ENCODE peak calls at places on chromosome 14, in eight cellular contexts. One of them, this sample, is unnamed.

GRCh38 chr14:80615831-80616230 is 325.7 kb downstream of the CEP128 start:
- DNase-seq in fibroblast of lung: no peak
- DNase-seq in dorsolateral prefrontal cortex: no peak
- DNase-seq in right atrium auricular region: no peak
- DNase-seq in neural progenitor cell: no peak
- DNase-seq in brain microvascular endothelial cell: no peak
- DNase-seq in ascending aorta: no peak
- DNase-seq in GM23338: no peak
- DNase-seq in this sample: no peak

GRCh38 chr14:93010118-93010475 is 87.1 kb downstream of the CHGA start:
- DNase-seq in brain microvascular endothelial cell: no peak
- DNase-seq in GM23338: no peak
- DNase-seq in ascending aorta: no peak
- DNase-seq in neural progenitor cell: no peak
- DNase-seq in fibroblast of lung: no peak
- DNase-seq in dorsolateral prefrontal cortex: no peak
- DNase-seq in right atrium auricular region: no peak
- DNase-seq in this sample: no peak

GRCh38 chr14:66652736-66653135 is 144.8 kb downstream of the GPHN start:
- DNase-seq in neural progenitor cell: peak; percentile 42
- DNase-seq in fibroblast of lung: no peak
- DNase-seq in ascending aorta: no peak
- DNase-seq in GM23338: peak; percentile 50
- DNase-seq in right atrium auricular region: no peak
- DNase-seq in brain microvascular endothelial cell: no peak
- DNase-seq in dorsolateral prefrontal cortex: no peak
- DNase-seq in this sample: no peak

GRCh38 chr14:44914849-44915248 is 46.9 kb downstream of the KLHL28 start:
- DNase-seq in neural progenitor cell: peak; percentile 32
- DNase-seq in dorsolateral prefrontal cortex: no peak
- DNase-seq in ascending aorta: no peak
- DNase-seq in right atrium auricular region: no peak
- DNase-seq in brain microvascular endothelial cell: no peak
- DNase-seq in fibroblast of lung: peak; percentile 38
- DNase-seq in GM23338: peak; percentile 64
- DNase-seq in this sample: peak; percentile 33

GRCh38 chr14:60724080-60724618 is at the start of gene SIX4:
- DNase-seq in brain microvascular endothelial cell: peak; percentile 84
- DNase-seq in dorsolateral prefrontal cortex: peak; percentile 38
- DNase-seq in GM23338: peak; percentile 94
- DNase-seq in right atrium auricular region: peak; percentile 69
- DNase-seq in neural progenitor cell: peak; percentile 92
- DNase-seq in fibroblast of lung: peak; percentile 86
- DNase-seq in ascending aorta: peak; percentile 16
- DNase-seq in this sample: peak; percentile 81

GRCh38 chr14:56751471-56751870 is 58.8 kb downstream of the OTX2 start:
- DNase-seq in brain microvascular endothelial cell: no peak
- DNase-seq in dorsolateral prefrontal cortex: no peak
- DNase-seq in fibroblast of lung: no peak
- DNase-seq in GM23338: peak; percentile 63
- DNase-seq in right atrium auricular region: no peak
- DNase-seq in ascending aorta: no peak
- DNase-seq in neural progenitor cell: peak; percentile 53
- DNase-seq in this sample: no peak

GRCh38 chr14:73913256-73913655 is 26.6 kb downstream of the ZNF410 start:
- DNase-seq in brain microvascular endothelial cell: peak; percentile 43
- DNase-seq in GM23338: no peak
- DNase-seq in dorsolateral prefrontal cortex: no peak
- DNase-seq in ascending aorta: no peak
- DNase-seq in right atrium auricular region: no peak
- DNase-seq in neural progenitor cell: no peak
- DNase-seq in fibroblast of lung: peak; percentile 81
- DNase-seq in this sample: no peak

GRCh38 chr14:76138119-76138757 is 13.5 kb upstream of the GPATCH2L start:
- DNase-seq in brain microvascular endothelial cell: no peak
- DNase-seq in ascending aorta: no peak
- DNase-seq in fibroblast of lung: no peak
- DNase-seq in GM23338: no peak
- DNase-seq in dorsolateral prefrontal cortex: no peak
- DNase-seq in right atrium auricular region: no peak
- DNase-seq in neural progenitor cell: peak; percentile 51
- DNase-seq in this sample: no peak

GRCh38 chr14:27411021-27411420 is 813.2 kb upstream of the NOVA1 start:
- DNase-seq in dorsolateral prefrontal cortex: no peak
- DNase-seq in fibroblast of lung: peak; percentile 61
- DNase-seq in ascending aorta: no peak
- DNase-seq in brain microvascular endothelial cell: no peak
- DNase-seq in right atrium auricular region: no peak
- DNase-seq in neural progenitor cell: no peak
- DNase-seq in GM23338: no peak
- DNase-seq in this sample: no peak

GRCh38 chr14:52002542-52002941 is 13.2 kb downstream of the RTRAF start:
- DNase-seq in right atrium auricular region: no peak
- DNase-seq in GM23338: peak; percentile 24
- DNase-seq in brain microvascular endothelial cell: no peak
- DNase-seq in dorsolateral prefrontal cortex: no peak
- DNase-seq in neural progenitor cell: peak; percentile 30
- DNase-seq in ascending aorta: no peak
- DNase-seq in fibroblast of lung: no peak
- DNase-seq in this sample: no peak

GRCh38 chr14:91369628-91370445 is 47.8 kb downstream of the CCDC88C start:
- DNase-seq in right atrium auricular region: no peak
- DNase-seq in GM23338: no peak
- DNase-seq in brain microvascular endothelial cell: no peak
- DNase-seq in dorsolateral prefrontal cortex: no peak
- DNase-seq in fibroblast of lung: no peak
- DNase-seq in neural progenitor cell: no peak
- DNase-seq in ascending aorta: no peak
- DNase-seq in this sample: peak; percentile 55

GRCh38 chr14:77105118-77105517 is 7.1 kb downstream of the CIPC start:
- DNase-seq in dorsolateral prefrontal cortex: no peak
- DNase-seq in brain microvascular endothelial cell: no peak
- DNase-seq in ascending aorta: no peak
- DNase-seq in neural progenitor cell: peak; percentile 52
- DNase-seq in right atrium auricular region: no peak
- DNase-seq in GM23338: peak; percentile 56
- DNase-seq in fibroblast of lung: no peak
- DNase-seq in this sample: no peak

GRCh38 chr14:95313246-95313645 is 6.5 kb downstream of the CLMN start:
- DNase-seq in right atrium auricular region: no peak
- DNase-seq in ascending aorta: no peak
- DNase-seq in dorsolateral prefrontal cortex: no peak
- DNase-seq in GM23338: no peak
- DNase-seq in brain microvascular endothelial cell: no peak
- DNase-seq in fibroblast of lung: no peak
- DNase-seq in neural progenitor cell: no peak
- DNase-seq in this sample: no peak

GRCh38 chr14:38197001-38197760 is 10.5 kb upstream of the SSTR1 start:
- DNase-seq in brain microvascular endothelial cell: no peak
- DNase-seq in GM23338: peak; percentile 23
- DNase-seq in dorsolateral prefrontal cortex: no peak
- DNase-seq in fibroblast of lung: peak; percentile 7
- DNase-seq in right atrium auricular region: no peak
- DNase-seq in ascending aorta: no peak
- DNase-seq in neural progenitor cell: no peak
- DNase-seq in this sample: no peak

GRCh38 chr14:59362533-59362932 is 102.6 kb downstream of the GPR135 start:
- DNase-seq in fibroblast of lung: peak; percentile 78
- DNase-seq in neural progenitor cell: no peak
- DNase-seq in GM23338: no peak
- DNase-seq in right atrium auricular region: no peak
- DNase-seq in dorsolateral prefrontal cortex: no peak
- DNase-seq in ascending aorta: no peak
- DNase-seq in brain microvascular endothelial cell: peak; percentile 60
- DNase-seq in this sample: peak; percentile 54

GRCh38 chr14:71403673-71404072 is 496.4 kb downstream of the PCNX1 start:
- DNase-seq in GM23338: peak; percentile 38
- DNase-seq in fibroblast of lung: peak; percentile 49
- DNase-seq in brain microvascular endothelial cell: peak; percentile 19
- DNase-seq in ascending aorta: no peak
- DNase-seq in right atrium auricular region: no peak
- DNase-seq in neural progenitor cell: no peak
- DNase-seq in dorsolateral prefrontal cortex: no peak
- DNase-seq in this sample: no peak

GRCh38 chr14:47917344-47917954 is 242.0 kb upstream of the MDGA2 start:
- DNase-seq in GM23338: peak; percentile 77
- DNase-seq in ascending aorta: no peak
- DNase-seq in fibroblast of lung: peak; percentile 25
- DNase-seq in right atrium auricular region: no peak
- DNase-seq in neural progenitor cell: peak; percentile 34
- DNase-seq in dorsolateral prefrontal cortex: no peak
- DNase-seq in brain microvascular endothelial cell: peak; percentile 20
- DNase-seq in this sample: peak; percentile 6

GRCh38 chr14:72780771-72781170 is 113.1 kb downstream of the DPF3 start:
- DNase-seq in fibroblast of lung: peak; percentile 84
- DNase-seq in GM23338: no peak
- DNase-seq in ascending aorta: no peak
- DNase-seq in brain microvascular endothelial cell: peak; percentile 53
- DNase-seq in right atrium auricular region: peak; percentile 23
- DNase-seq in dorsolateral prefrontal cortex: no peak
- DNase-seq in neural progenitor cell: no peak
- DNase-seq in this sample: no peak

GRCh38 chr14:28901631-28902030 is 135.0 kb downstream of the FOXG1 start:
- DNase-seq in ascending aorta: no peak
- DNase-seq in neural progenitor cell: no peak
- DNase-seq in right atrium auricular region: no peak
- DNase-seq in brain microvascular endothelial cell: no peak
- DNase-seq in GM23338: peak; percentile 22
- DNase-seq in dorsolateral prefrontal cortex: no peak
- DNase-seq in fibroblast of lung: no peak
- DNase-seq in this sample: no peak

GRCh38 chr14:49550284-49551184 is 35.6 kb downstream of the RPS29 start:
- DNase-seq in fibroblast of lung: peak; percentile 20
- DNase-seq in brain microvascular endothelial cell: no peak
- DNase-seq in right atrium auricular region: no peak
- DNase-seq in GM23338: peak; percentile 59
- DNase-seq in ascending aorta: no peak
- DNase-seq in dorsolateral prefrontal cortex: no peak
- DNase-seq in neural progenitor cell: peak; percentile 20
- DNase-seq in this sample: peak; percentile 37

GRCh38 chr14:90277581-90278198 is 21.3 kb downstream of the PSMC1 start:
- DNase-seq in brain microvascular endothelial cell: no peak
- DNase-seq in dorsolateral prefrontal cortex: no peak
- DNase-seq in right atrium auricular region: no peak
- DNase-seq in neural progenitor cell: no peak
- DNase-seq in ascending aorta: no peak
- DNase-seq in fibroblast of lung: no peak
- DNase-seq in GM23338: no peak
- DNase-seq in this sample: no peak

DNA sequence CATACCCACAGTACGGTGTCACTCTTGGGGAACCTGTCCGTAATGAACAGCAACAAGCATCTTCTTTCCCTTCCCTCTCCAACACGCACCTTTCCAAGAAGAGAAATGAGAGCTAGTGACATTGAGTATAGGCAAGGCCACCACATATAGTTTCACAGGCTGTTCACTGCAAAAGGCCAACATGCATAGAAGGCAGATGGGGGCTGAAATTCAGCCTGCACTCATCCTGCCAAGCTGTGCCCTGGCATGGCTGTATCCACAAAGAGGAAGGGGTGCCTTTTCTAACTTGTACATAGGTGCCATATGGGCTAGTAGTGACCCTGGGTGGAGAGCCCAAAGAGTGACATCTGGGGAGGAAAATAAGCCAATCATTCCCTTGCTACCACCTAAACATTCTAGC is 169.6 kb downstream of the ZFP36L1 start:
- DNase-seq in neural progenitor cell: no peak
- DNase-seq in right atrium auricular region: no peak
- DNase-seq in GM23338: no peak
- DNase-seq in dorsolateral prefrontal cortex: no peak
- DNase-seq in fibroblast of lung: no peak
- DNase-seq in brain microvascular endothelial cell: no peak
- DNase-seq in ascending aorta: no peak
- DNase-seq in this sample: no peak
- H3K27me3 ChIP-seq in neural progenitor cell: no peaks in the 10 kb centered on the region
- H3K27me3 ChIP-seq in right atrium auricular region: no peaks in the 10 kb centered on the region
- H3K27me3 ChIP-seq in GM23338: no peaks in the 10 kb centered on the region
- H3K27me3 ChIP-seq in dorsolateral prefrontal cortex: no peaks in the 10 kb centered on the region
- H3K27me3 ChIP-seq in fibroblast of lung: no peaks in the 10 kb centered on the region
- H3K27me3 ChIP-seq in brain microvascular endothelial cell: no peaks in the 10 kb centered on the region
- H3K27me3 ChIP-seq in ascending aorta: no peaks in the 10 kb centered on the region
- H3K27me3 ChIP-seq in this sample: no peaks in the 10 kb centered on the region

GRCh38 chr14:102464846-102465341 is 44.7 kb downstream of the ANKRD9 start:
- DNase-seq in GM23338: no peak
- DNase-seq in right atrium auricular region: no peak
- DNase-seq in ascending aorta: no peak
- DNase-seq in dorsolateral prefrontal cortex: no peak
- DNase-seq in brain microvascular endothelial cell: no peak
- DNase-seq in fibroblast of lung: no peak
- DNase-seq in neural progenitor cell: no peak
- DNase-seq in this sample: no peak
- H3K27ac ChIP-seq in GM23338: no peak overlapping the region
- H3K27ac ChIP-seq in right atrium auricular region: no peak overlapping the region
- H3K27ac ChIP-seq in ascending aorta: no peak overlapping the region
- H3K27ac ChIP-seq in dorsolateral prefrontal cortex: no peak overlapping the region
- H3K27ac ChIP-seq in brain microvascular endothelial cell: no peak overlapping the region
- H3K27ac ChIP-seq in fibroblast of lung: no peak overlapping the region
- H3K27ac ChIP-seq in neural progenitor cell: no peak overlapping the region
- H3K27ac ChIP-seq in this sample: no peak overlapping the region

DNA sequence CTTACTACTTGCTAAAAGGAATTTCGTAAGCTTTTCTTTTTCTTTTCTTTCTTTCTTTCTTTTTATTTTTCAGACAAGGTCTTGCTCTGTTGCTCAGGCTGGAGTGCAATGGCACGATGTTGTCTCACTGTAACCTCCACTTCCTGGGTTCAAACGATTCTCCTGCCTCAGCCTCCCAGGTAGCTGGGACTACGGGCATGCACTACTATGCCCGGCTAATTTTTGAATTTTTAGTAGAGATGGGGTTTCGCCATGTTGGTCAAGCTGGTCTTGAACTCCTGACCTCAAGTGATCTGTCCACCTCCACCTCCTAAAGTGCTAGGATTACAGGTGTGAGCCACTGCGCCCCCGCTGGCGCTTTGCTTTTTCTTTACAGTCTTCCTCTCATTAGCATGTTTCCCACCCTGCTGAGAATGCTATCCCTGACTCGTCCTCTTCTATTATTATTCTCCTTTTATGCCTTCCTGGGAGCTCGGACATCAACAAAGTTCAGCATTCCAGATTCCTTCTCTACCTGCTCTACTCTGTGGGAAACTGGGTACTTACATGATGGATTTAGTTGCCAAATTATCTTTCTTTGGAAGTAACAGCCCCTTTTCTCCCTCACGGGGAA is 3.1 kb downstream of the MTHFD1 start:
- DNase-seq in neural progenitor cell: peak; percentile 50
- DNase-seq in fibroblast of lung: no peak
- DNase-seq in GM23338: peak; percentile 98
- DNase-seq in dorsolateral prefrontal cortex: no peak
- DNase-seq in ascending aorta: no peak
- DNase-seq in right atrium auricular region: no peak
- DNase-seq in brain microvascular endothelial cell: no peak
- DNase-seq in this sample: no peak
- TF ChIP-seq CTCF in neural progenitor cell: peak; percentile 21
- TF ChIP-seq CTCF in fibroblast of lung: no peak
- TF ChIP-seq CTCF in GM23338: peak; percentile 52
- TF ChIP-seq CTCF in dorsolateral prefrontal cortex: no peak
- TF ChIP-seq CTCF in ascending aorta: no peak
- TF ChIP-seq CTCF in right atrium auricular region: no peak
- TF ChIP-seq CTCF in brain microvascular endothelial cell: no peak
- TF ChIP-seq CTCF in this sample: no peak

GRCh38 chr14:20803221-20803620 is 577 bp upstream of the RNASE1 start:
- DNase-seq in dorsolateral prefrontal cortex: peak; percentile 40
- DNase-seq in GM23338: no peak
- DNase-seq in brain microvascular endothelial cell: no peak
- DNase-seq in fibroblast of lung: no peak
- DNase-seq in neural progenitor cell: no peak
- DNase-seq in ascending aorta: no peak
- DNase-seq in right atrium auricular region: no peak
- DNase-seq in this sample: no peak
- H3K27me3 ChIP-seq in dorsolateral prefrontal cortex: no peaks in the 10 kb centered on the region
- H3K27me3 ChIP-seq in GM23338: no peaks in the 10 kb centered on the region
- H3K27me3 ChIP-seq in brain microvascular endothelial cell: no peaks in the 10 kb centered on the region
- H3K27me3 ChIP-seq in fibroblast of lung: no peaks in the 10 kb centered on the region
- H3K27me3 ChIP-seq in neural progenitor cell: no peaks in the 10 kb centered on the region
- H3K27me3 ChIP-seq in ascending aorta: no peaks in the 10 kb centered on the region
- H3K27me3 ChIP-seq in right atrium auricular region: no peaks in the 10 kb centered on the region
- H3K27me3 ChIP-seq in this sample: no peaks in the 10 kb centered on the region

This sample was measured in foreskin keratinocyte.